ENCODE peak calls at places on chromosomes 3 and 15, in six cellular contexts. N, S, H, T, I and F are unnamed samples.
A peak's percentile ranks its signal among the peaks of the same experiment; 100 is the strongest.

GRCh38 chr3:147008886-147009285 is 397.5 kb downstream of the ZIC4 start:
- DNase-seq in N (no peak), S (peak; percentile 48), H (no peak), T (peak; percentile 55), I (no peak), F (no peak)

GRCh38 chr3:66483006-66483928 is 17.6 kb downstream of the LRIG1 start:
- DNase-seq in N (peak; percentile 19), S (peak; percentile 78), H (peak; percentile 90), T (peak; percentile 71), I (no peak), F (no peak)

GRCh38 chr3:127473244-127474024 is 117.1 kb downstream of the TPRA1 start:
- DNase-seq in N (peak; percentile 22), S (no peak), H (no peak), T (no peak), I (no peak), F (no peak)

GRCh38 chr3:184965639-184966430 is 153.9 kb downstream of the VPS8 start:
- DNase-seq in N (no peak), S (no peak), H (no peak), T (no peak), I (no peak), F (no peak)

GRCh38 chr3:159443266-159443665 is 545.4 kb upstream of the IL12A start:
- DNase-seq in N (no peak), S (peak; percentile 58), H (no peak), T (peak; percentile 52), I (no peak), F (no peak)

GRCh38 chr3:123696796-123697195 is 111.9 kb upstream of the HACD2 start:
- DNase-seq in N (no peak), S (no peak), H (no peak), T (no peak), I (no peak), F (no peak)

GRCh38 chr3:116939091-116939490 is 229.5 kb downstream of the TUSC7 start:
- DNase-seq in N (no peak), S (no peak), H (no peak), T (no peak), I (no peak), F (no peak)

GRCh38 chr3:124260206-124260915 is 268.4 kb upstream of the ROPN1 start:
- DNase-seq in N (no peak), S (peak; percentile 96), H (no peak), T (peak; percentile 94), I (no peak), F (no peak)

GRCh38 chr3:196024968-196025367 is 56.9 kb downstream of the TFRC start:
- DNase-seq in N (no peak), S (no peak), H (no peak), T (no peak), I (no peak), F (no peak)

GRCh38 chr3:12060139-12060831 is 56.1 kb downstream of the SYN2 start:
- DNase-seq in N (no peak), S (no peak), H (no peak), T (no peak), I (no peak), F (no peak)

GRCh38 chr3:178805746-178806145 is 265.9 kb downstream of the ZMAT3 start:
- DNase-seq in N (no peak), S (no peak), H (no peak), T (no peak), I (no peak), F (no peak)

GRCh38 chr3:119311191-119311925 is 17.2 kb downstream of the ARHGAP31 start:
- DNase-seq in N (no peak), S (peak; percentile 87), H (no peak), T (peak; percentile 71), I (no peak), F (no peak)

GRCh38 chr15:93152951-93153350 is 63.9 kb upstream of the RGMA start:
- DNase-seq in N (no peak), S (no peak), H (no peak), T (no peak), I (no peak), F (no peak)

GRCh38 chr15:41465822-41466421 is 27.8 kb upstream of the ITPKA start:
- DNase-seq in N (peak; percentile 50), S (peak; percentile 62), H (no peak), T (peak; percentile 65), I (peak; percentile 42), F (peak; percentile 1)

GRCh38 chr3:53238051-53238850 is 17.6 kb downstream of the TKT start:
- DNase-seq in N (no peak), S (peak; percentile 96), H (no peak), T (peak; percentile 91), I (no peak), F (no peak)

GRCh38 chr15:90489514-90489913 is 40.2 kb upstream of the CRTC3 start:
- DNase-seq in N (no peak), S (no peak), H (no peak), T (no peak), I (no peak), F (no peak)

GRCh38 chr15:71385469-71385868 is 270.2 kb downstream of the THSD4 start:
- DNase-seq in N (no peak), S (no peak), H (no peak), T (no peak), I (no peak), F (no peak)

GRCh38 chr3:35946121-35946856 is 307.0 kb downstream of the ARPP21 start:
- DNase-seq in N (no peak), S (peak; percentile 51), H (no peak), T (no peak), I (no peak), F (no peak)

GRCh38 chr3:46987485-46988401 is 8.3 kb downstream of the NBEAL2 start:
- DNase-seq in N (peak; percentile 93), S (no peak), H (peak; percentile 25), T (no peak), I (peak; percentile 91), F (peak; percentile 91)

GRCh38 chr3:176663376-176663775 is 533.9 kb downstream of the TBL1XR1 start:
- DNase-seq in N (no peak), S (peak; percentile 59), H (no peak), T (peak; percentile 2), I (no peak), F (no peak)

GRCh38 chr3:197022405-197023231 is 7.0 kb downstream of the MELTF start:
- DNase-seq in N (no peak), S (no peak), H (peak; percentile 15), T (no peak), I (no peak), F (no peak)

GRCh38 chr3:4290272-4290893 is 12.8 kb upstream of the SETMAR start:
- DNase-seq in N (peak; percentile 26), S (peak; percentile 48), H (no peak), T (peak; percentile 60), I (peak; percentile 34), F (peak; percentile 13)